ENCODE peak calls at places on chromosome X, in eight cellular contexts. S is amniotic stem cell; C is NCI-H1417 treated with DMSO at 0.1 percent for 48 hours; G is NCI-H1092 treated with DMSO at 0.1 percent for 48 hours; X is breast epithelium; Z is RKO; R is naive thymus-derived CD8-positive, alpha-beta T cell; O is BE2C. K is an unnamed sample.

GRCh38 chrX:65073233-65073632 is 97.0 kb upstream of the ZC4H2 start:
- DNase-seq in S (no peak), C (no peak), G (no peak), X (no peak), Z (no peak), R (no peak), O (no peak), K (no peak)

GRCh38 chrX:93673869-93674271 is at the start of gene FAM133A:
- DNase-seq in S (peak), C (peak), G (peak), X (no peak), Z (no peak), R (no peak), O (peak), K (peak)

GRCh38 chrX:17629519-17629918 is 107.8 kb upstream of the SCML1 start:
- DNase-seq in S (no peak), C (no peak), G (no peak), X (peak), Z (no peak), R (no peak), O (no peak), K (no peak)

GRCh38 chrX:98548550-98548949 is 1664.8 kb downstream of the RPA4 start:
- DNase-seq in S (no peak), C (no peak), G (no peak), X (no peak), Z (no peak), R (no peak), O (no peak), K (no peak)

GRCh38 chrX:143934542-143934941 is 50.7 kb downstream of the UBE2NL start:
- DNase-seq in S (no peak), C (no peak), G (no peak), X (no peak), Z (no peak), R (no peak), O (no peak), K (no peak)

GRCh38 chrX:28188526-28188925 is 207.3 kb upstream of the DCAF8L1 start:
- DNase-seq in S (no peak), C (no peak), G (no peak), X (no peak), Z (no peak), R (no peak), O (no peak), K (no peak)

GRCh38 chrX:10103023-10103422 is 53.8 kb upstream of the CLCN4 start:
- DNase-seq in S (peak), C (no peak), G (no peak), X (no peak), Z (no peak), R (no peak), O (no peak), K (no peak)

GRCh38 chrX:12138366-12139313 is at the start of gene FRMPD4:
- DNase-seq in S (no peak), C (peak), G (peak), X (no peak), Z (no peak), R (no peak), O (no peak), K (no peak)

GRCh38 chrX:17703201-17703600 is 34.1 kb upstream of the SCML1 start:
- DNase-seq in S (no peak), C (no peak), G (no peak), X (no peak), Z (no peak), R (no peak), O (no peak), K (no peak)

GRCh38 chrX:120740072-120740471 is 110.2 kb upstream of the C1GALT1C1 start:
- DNase-seq in S (no peak), C (no peak), G (no peak), X (no peak), Z (no peak), R (no peak), O (no peak), K (no peak)

GRCh38 chrX:101986571-101986970 is 54.7 kb upstream of the ZMAT1 start:
- DNase-seq in S (no peak), C (no peak), G (no peak), X (no peak), Z (peak), R (no peak), O (no peak), K (no peak)

GRCh38 chrX:69264134-69264533 is 98.9 kb upstream of the PJA1 start:
- DNase-seq in S (no peak), C (no peak), G (no peak), X (no peak), Z (no peak), R (no peak), O (no peak), K (no peak)

GRCh38 chrX:106391284-106391852 is 220.4 kb upstream of the RADX start:
- DNase-seq in S (no peak), C (no peak), G (no peak), X (no peak), Z (no peak), R (no peak), O (no peak), K (no peak)

GRCh38 chrX:23742693-23743622 is at the start of gene ACOT9:
- DNase-seq in S (peak), C (no peak), G (peak), X (peak), Z (peak), R (peak), O (peak), K (no peak)

GRCh38 chrX:30483996-30484395 is 93.6 kb downstream of the TASL start:
- DNase-seq in S (no peak), C (no peak), G (no peak), X (no peak), Z (no peak), R (no peak), O (no peak), K (no peak)